ENCODE peak calls at places on chromosomes 3 and 15, in four cellular contexts. V is astrocyte of the cerebellum, C is NCI-H748 treated with DMSO at 0.1 percent for 48 hours, H is Panc1. E is an unnamed sample.

GRCh38 chr3:61015840-61016239 is 235.4 kb downstream of the FHIT start:
- DNase-seq in V (no peak), H (no peak), C (no peak), E (no peak)

GRCh38 chr15:50190166-50190570 is 8.2 kb downstream of the SLC27A2 start:
- DNase-seq in H (no peak), C (no peak), V (no peak), E (no peak)

GRCh38 chr3:39383913-39384664 is 919 bp downstream of the SLC25A38 start:
- DNase-seq in C (no peak), H (no peak), V (peak; percentile 71), E (no peak)

GRCh38 chr15:50009634-50010033 is 109.4 kb downstream of the ATP8B4 start:
- DNase-seq in C (no peak), V (no peak), H (no peak), E (no peak)

GRCh38 chr3:171184372-171184771 is 157.9 kb upstream of the SLC2A2 start:
- DNase-seq in H (no peak), V (no peak), C (no peak), E (no peak)

GRCh38 chr15:62469874-62470688 is 305.0 kb upstream of the C2CD4B start:
- DNase-seq in V (peak; percentile 95), H (no peak), C (no peak), E (no peak)

GRCh38 chr3:44439499-44440295 is 37.8 kb downstream of the ZNF445 start:
- DNase-seq in C (no peak), H (no peak), V (no peak), E (peak; percentile 8)

GRCh38 chr3:101848754-101849713 is at the start of gene NFKBIZ:
- DNase-seq in C (peak; percentile 43), V (peak; percentile 78), H (no peak), E (peak; percentile 85)

GRCh38 chr3:123344175-123344908 is 104.5 kb downstream of the ADCY5 start:
- DNase-seq in V (peak; percentile 58), H (no peak), C (no peak), E (no peak)

GRCh38 chr3:33758278-33758677 is 40.2 kb upstream of the PDCD6IP start:
- DNase-seq in V (no peak), H (no peak), C (no peak), E (no peak)

GRCh38 chr15:92196342-92196741 is 197.3 kb upstream of the ST8SIA2 start:
- DNase-seq in V (no peak), H (no peak), C (no peak), E (no peak)

GRCh38 chr3:120459196-120459595 is 8.4 kb upstream of the FSTL1 start:
- DNase-seq in H (no peak), V (no peak), C (no peak), E (no peak)

GRCh38 chr3:184338538-184338945 is 1.1 kb downstream of the FAM131A start:
- DNase-seq in C (peak; percentile 75), H (no peak), V (no peak), E (peak; percentile 86)

GRCh38 chr3:122030381-122031122 is 8.5 kb upstream of the ILDR1 start:
- DNase-seq in C (no peak), H (no peak), V (no peak), E (no peak)

GRCh38 chr3:102165367-102165766 is 269.4 kb upstream of the ZPLD1 start:
- DNase-seq in V (peak; percentile 80), H (no peak), C (no peak), E (no peak)

GRCh38 chr15:86139828-86140227 is 60.2 kb downstream of the AGBL1 start:
- DNase-seq in H (peak; percentile 2), V (no peak), C (no peak), E (no peak)

GRCh38 chr3:119662604-119663377 is 2.4 kb upstream of the POPDC2 start:
- DNase-seq in V (no peak), H (no peak), C (no peak), E (no peak)

GRCh38 chr15:29959384-29960137 is 123.2 kb upstream of the GOLGA8J start:
- DNase-seq in C (no peak), V (no peak), H (no peak), E (no peak)

GRCh38 chr15:76334438-76335004 is 2.1 kb upstream of the ISL2 start:
- DNase-seq in V (no peak), H (no peak), C (no peak), E (no peak)

GRCh38 chr3:137692803-137693431 is 71.2 kb upstream of the SOX14 start:
- DNase-seq in V (no peak), H (no peak), C (peak; percentile 1), E (no peak)

GRCh38 chr3:154025007-154025406 is 96.2 kb upstream of the ARHGEF26 start:
- DNase-seq in V (no peak), C (no peak), H (no peak), E (no peak)

GRCh38 chr3:156135921-156136655 is 15.7 kb downstream of the KCNAB1 start:
- DNase-seq in H (no peak), C (no peak), V (no peak), E (no peak)

GRCh38 chr3:185988816-185989175 is 51.0 kb upstream of the TRA2B start:
- DNase-seq in V (no peak), C (no peak), H (no peak), E (no peak)

GRCh38 chr3:71456155-71456554 is 127.4 kb downstream of the FOXP1 start:
- DNase-seq in H (no peak), C (no peak), V (no peak), E (no peak)

GRCh38 chr3:169754711-169755110 is 10.1 kb downstream of the TERC start:
- DNase-seq in V (no peak), H (no peak), C (no peak), E (no peak)

GRCh38 chr15:92981333-92981732 is 81.2 kb downstream of the CHD2 start:
- DNase-seq in C (no peak), V (no peak), H (peak; percentile 32), E (no peak)

GRCh38 chr3:133799794-133800585 is 5.6 kb upstream of the SRPRB start:
- DNase-seq in V (no peak), C (no peak), H (no peak), E (no peak)

GRCh38 chr15:57504599-57504940 is 87.1 kb upstream of the MYZAP start:
- DNase-seq in V (no peak), C (no peak), H (no peak), E (no peak)

GRCh38 chr15:88042047-88042446 is 214.5 kb downstream of the NTRK3 start:
- DNase-seq in H (no peak), C (no peak), V (no peak), E (no peak)

GRCh38 chr3:83684199-83684598 is 1274.6 kb upstream of the CADM2 start:
- DNase-seq in V (no peak), H (no peak), C (no peak), E (no peak)

GRCh38 chr3:40582401-40583027 is 57.8 kb downstream of the ZNF621 start:
- DNase-seq in V (no peak), C (no peak), H (no peak), E (no peak)